ENCODE peak calls at places on chromosomes 5 and 9, in ten cellular contexts. One of them, this sample, is unnamed.

GRCh38 chr5:58240286-58240685 is 219.6 kb downstream of the PLK2 start:
- DNase-seq in activated CD8-positive, alpha-beta memory T cell treated with anti-CD3 and anti-CD28 coated beads for 24 hours: no peak
- DNase-seq in fibroblast of mammary gland: peak
- DNase-seq in M059J: peak
- DNase-seq in CD4-positive, alpha-beta memory T cell: no peak
- DNase-seq in ureter: no peak
- DNase-seq in NCI-H1105 treated with DMSO at 0.1 percent for 48 hours: no peak
- DNase-seq in activated T-helper 1 cell treated with anti-CD3 and anti-CD28 coated beads, Interleukin-12 subunit alpha, Interleukin-12 subunit beta, Interleukin-2, Interleukin-4 antibody, amounts not matched to agents 30 ng/mL and 10 ng/mL and 1 ng/mL, durations not matched to agents 14 hours and 24 hours and 36 hours: no peak
- DNase-seq in T-helper 2 cell: no peak
- DNase-seq in skeletal muscle cell: no peak
- DNase-seq in this sample: no peak

GRCh38 chr9:18343799-18344198 is 130.2 kb upstream of the ADAMTSL1 start:
- DNase-seq in activated CD8-positive, alpha-beta memory T cell treated with anti-CD3 and anti-CD28 coated beads for 24 hours: no peak
- DNase-seq in fibroblast of mammary gland: peak
- DNase-seq in M059J: no peak
- DNase-seq in CD4-positive, alpha-beta memory T cell: no peak
- DNase-seq in ureter: no peak
- DNase-seq in NCI-H1105 treated with DMSO at 0.1 percent for 48 hours: no peak
- DNase-seq in activated T-helper 1 cell treated with anti-CD3 and anti-CD28 coated beads, Interleukin-12 subunit alpha, Interleukin-12 subunit beta, Interleukin-2, Interleukin-4 antibody, amounts not matched to agents 30 ng/mL and 10 ng/mL and 1 ng/mL, durations not matched to agents 14 hours and 24 hours and 36 hours: no peak
- DNase-seq in T-helper 2 cell: no peak
- DNase-seq in skeletal muscle cell: no peak
- DNase-seq in this sample: no peak

GRCh38 chr5:88140396-88140862 is 128.2 kb downstream of the TMEM161B start:
- DNase-seq in activated CD8-positive, alpha-beta memory T cell treated with anti-CD3 and anti-CD28 coated beads for 24 hours: no peak
- DNase-seq in fibroblast of mammary gland: no peak
- DNase-seq in M059J: no peak
- DNase-seq in CD4-positive, alpha-beta memory T cell: no peak
- DNase-seq in ureter: no peak
- DNase-seq in NCI-H1105 treated with DMSO at 0.1 percent for 48 hours: no peak
- DNase-seq in activated T-helper 1 cell treated with anti-CD3 and anti-CD28 coated beads, Interleukin-12 subunit alpha, Interleukin-12 subunit beta, Interleukin-2, Interleukin-4 antibody, amounts not matched to agents 30 ng/mL and 10 ng/mL and 1 ng/mL, durations not matched to agents 14 hours and 24 hours and 36 hours: no peak
- DNase-seq in T-helper 2 cell: no peak
- DNase-seq in skeletal muscle cell: no peak
- DNase-seq in this sample: no peak

GRCh38 chr9:134382733-134383132 is 56.5 kb downstream of the RXRA start:
- DNase-seq in activated CD8-positive, alpha-beta memory T cell treated with anti-CD3 and anti-CD28 coated beads for 24 hours: no peak
- DNase-seq in fibroblast of mammary gland: no peak
- DNase-seq in M059J: no peak
- DNase-seq in CD4-positive, alpha-beta memory T cell: no peak
- DNase-seq in ureter: no peak
- DNase-seq in NCI-H1105 treated with DMSO at 0.1 percent for 48 hours: no peak
- DNase-seq in activated T-helper 1 cell treated with anti-CD3 and anti-CD28 coated beads, Interleukin-12 subunit alpha, Interleukin-12 subunit beta, Interleukin-2, Interleukin-4 antibody, amounts not matched to agents 30 ng/mL and 10 ng/mL and 1 ng/mL, durations not matched to agents 14 hours and 24 hours and 36 hours: no peak
- DNase-seq in T-helper 2 cell: no peak
- DNase-seq in skeletal muscle cell: no peak
- DNase-seq in this sample: no peak

GRCh38 chr5:104347119-104347708 is 784.6 kb upstream of the NUDT12 start:
- DNase-seq in activated CD8-positive, alpha-beta memory T cell treated with anti-CD3 and anti-CD28 coated beads for 24 hours: no peak
- DNase-seq in fibroblast of mammary gland: peak
- DNase-seq in M059J: peak
- DNase-seq in CD4-positive, alpha-beta memory T cell: no peak
- DNase-seq in ureter: no peak
- DNase-seq in NCI-H1105 treated with DMSO at 0.1 percent for 48 hours: peak
- DNase-seq in activated T-helper 1 cell treated with anti-CD3 and anti-CD28 coated beads, Interleukin-12 subunit alpha, Interleukin-12 subunit beta, Interleukin-2, Interleukin-4 antibody, amounts not matched to agents 30 ng/mL and 10 ng/mL and 1 ng/mL, durations not matched to agents 14 hours and 24 hours and 36 hours: no peak
- DNase-seq in T-helper 2 cell: no peak
- DNase-seq in skeletal muscle cell: no peak
- DNase-seq in this sample: no peak

GRCh38 chr5:134509308-134510040 is 16.0 kb upstream of the JADE2 start:
- DNase-seq in activated CD8-positive, alpha-beta memory T cell treated with anti-CD3 and anti-CD28 coated beads for 24 hours: no peak
- DNase-seq in fibroblast of mammary gland: peak
- DNase-seq in M059J: peak
- DNase-seq in CD4-positive, alpha-beta memory T cell: no peak
- DNase-seq in ureter: no peak
- DNase-seq in NCI-H1105 treated with DMSO at 0.1 percent for 48 hours: no peak
- DNase-seq in activated T-helper 1 cell treated with anti-CD3 and anti-CD28 coated beads, Interleukin-12 subunit alpha, Interleukin-12 subunit beta, Interleukin-2, Interleukin-4 antibody, amounts not matched to agents 30 ng/mL and 10 ng/mL and 1 ng/mL, durations not matched to agents 14 hours and 24 hours and 36 hours: no peak
- DNase-seq in T-helper 2 cell: no peak
- DNase-seq in skeletal muscle cell: no peak
- DNase-seq in this sample: no peak

GRCh38 chr5:11069041-11069440 is 308.0 kb upstream of the DAP start:
- DNase-seq in activated CD8-positive, alpha-beta memory T cell treated with anti-CD3 and anti-CD28 coated beads for 24 hours: no peak
- DNase-seq in fibroblast of mammary gland: no peak
- DNase-seq in M059J: peak
- DNase-seq in CD4-positive, alpha-beta memory T cell: no peak
- DNase-seq in ureter: no peak
- DNase-seq in NCI-H1105 treated with DMSO at 0.1 percent for 48 hours: no peak
- DNase-seq in activated T-helper 1 cell treated with anti-CD3 and anti-CD28 coated beads, Interleukin-12 subunit alpha, Interleukin-12 subunit beta, Interleukin-2, Interleukin-4 antibody, amounts not matched to agents 30 ng/mL and 10 ng/mL and 1 ng/mL, durations not matched to agents 14 hours and 24 hours and 36 hours: no peak
- DNase-seq in T-helper 2 cell: no peak
- DNase-seq in skeletal muscle cell: no peak
- DNase-seq in this sample: no peak

GRCh38 chr5:162683280-162683679 is 615.7 kb downstream of the GABRG2 start:
- DNase-seq in activated CD8-positive, alpha-beta memory T cell treated with anti-CD3 and anti-CD28 coated beads for 24 hours: no peak
- DNase-seq in fibroblast of mammary gland: no peak
- DNase-seq in M059J: no peak
- DNase-seq in CD4-positive, alpha-beta memory T cell: no peak
- DNase-seq in ureter: no peak
- DNase-seq in NCI-H1105 treated with DMSO at 0.1 percent for 48 hours: no peak
- DNase-seq in activated T-helper 1 cell treated with anti-CD3 and anti-CD28 coated beads, Interleukin-12 subunit alpha, Interleukin-12 subunit beta, Interleukin-2, Interleukin-4 antibody, amounts not matched to agents 30 ng/mL and 10 ng/mL and 1 ng/mL, durations not matched to agents 14 hours and 24 hours and 36 hours: no peak
- DNase-seq in T-helper 2 cell: no peak
- DNase-seq in skeletal muscle cell: no peak
- DNase-seq in this sample: no peak

GRCh38 chr9:87816041-87816440 is 66.6 kb upstream of the SPATA31E1 start:
- DNase-seq in activated CD8-positive, alpha-beta memory T cell treated with anti-CD3 and anti-CD28 coated beads for 24 hours: no peak
- DNase-seq in fibroblast of mammary gland: peak
- DNase-seq in M059J: no peak
- DNase-seq in CD4-positive, alpha-beta memory T cell: no peak
- DNase-seq in ureter: no peak
- DNase-seq in NCI-H1105 treated with DMSO at 0.1 percent for 48 hours: peak
- DNase-seq in activated T-helper 1 cell treated with anti-CD3 and anti-CD28 coated beads, Interleukin-12 subunit alpha, Interleukin-12 subunit beta, Interleukin-2, Interleukin-4 antibody, amounts not matched to agents 30 ng/mL and 10 ng/mL and 1 ng/mL, durations not matched to agents 14 hours and 24 hours and 36 hours: no peak
- DNase-seq in T-helper 2 cell: no peak
- DNase-seq in skeletal muscle cell: no peak
- DNase-seq in this sample: no peak

GRCh38 chr5:68505917-68506860 is 290.6 kb downstream of the PIK3R1 start:
- DNase-seq in activated CD8-positive, alpha-beta memory T cell treated with anti-CD3 and anti-CD28 coated beads for 24 hours: no peak
- DNase-seq in fibroblast of mammary gland: peak
- DNase-seq in M059J: peak
- DNase-seq in CD4-positive, alpha-beta memory T cell: no peak
- DNase-seq in ureter: no peak
- DNase-seq in NCI-H1105 treated with DMSO at 0.1 percent for 48 hours: no peak
- DNase-seq in activated T-helper 1 cell treated with anti-CD3 and anti-CD28 coated beads, Interleukin-12 subunit alpha, Interleukin-12 subunit beta, Interleukin-2, Interleukin-4 antibody, amounts not matched to agents 30 ng/mL and 10 ng/mL and 1 ng/mL, durations not matched to agents 14 hours and 24 hours and 36 hours: no peak
- DNase-seq in T-helper 2 cell: no peak
- DNase-seq in skeletal muscle cell: peak
- DNase-seq in this sample: no peak

GRCh38 chr9:97072285-97072770 is 33.4 kb upstream of the CTSV start:
- DNase-seq in activated CD8-positive, alpha-beta memory T cell treated with anti-CD3 and anti-CD28 coated beads for 24 hours: no peak
- DNase-seq in fibroblast of mammary gland: no peak
- DNase-seq in M059J: no peak
- DNase-seq in CD4-positive, alpha-beta memory T cell: no peak
- DNase-seq in ureter: no peak
- DNase-seq in NCI-H1105 treated with DMSO at 0.1 percent for 48 hours: no peak
- DNase-seq in activated T-helper 1 cell treated with anti-CD3 and anti-CD28 coated beads, Interleukin-12 subunit alpha, Interleukin-12 subunit beta, Interleukin-2, Interleukin-4 antibody, amounts not matched to agents 30 ng/mL and 10 ng/mL and 1 ng/mL, durations not matched to agents 14 hours and 24 hours and 36 hours: no peak
- DNase-seq in T-helper 2 cell: no peak
- DNase-seq in skeletal muscle cell: no peak
- DNase-seq in this sample: no peak

GRCh38 chr5:159156839-159157238 is 52.5 kb downstream of the RNF145 start:
- DNase-seq in activated CD8-positive, alpha-beta memory T cell treated with anti-CD3 and anti-CD28 coated beads for 24 hours: no peak
- DNase-seq in fibroblast of mammary gland: peak
- DNase-seq in M059J: peak
- DNase-seq in CD4-positive, alpha-beta memory T cell: peak
- DNase-seq in ureter: peak
- DNase-seq in NCI-H1105 treated with DMSO at 0.1 percent for 48 hours: peak
- DNase-seq in activated T-helper 1 cell treated with anti-CD3 and anti-CD28 coated beads, Interleukin-12 subunit alpha, Interleukin-12 subunit beta, Interleukin-2, Interleukin-4 antibody, amounts not matched to agents 30 ng/mL and 10 ng/mL and 1 ng/mL, durations not matched to agents 14 hours and 24 hours and 36 hours: peak
- DNase-seq in T-helper 2 cell: peak
- DNase-seq in skeletal muscle cell: peak
- DNase-seq in this sample: no peak